ENCODE peak calls at places on chromosomes 7 and 10, in four cellular contexts. Z is CD8-positive, alpha-beta T cell; C is SJCRH30; A is Panc1. W is an unnamed sample. For H3K4me1 and H3K9me3, the result is how much of the 10 kb centered on the place peaks cover.

GRCh38 chr7:73606801-73607691 is 17.3 kb downstream of the MLXIPL start:
- DNase-seq in C (peak), A (no peak), Z (peak), W (no peak)

GRCh38 chr7:73681031-73681430 is 2.2 kb downstream of the DNAJC30 start:
- DNase-seq in Z (no peak), C (no peak), A (no peak), W (no peak)

GRCh38 chr7:55593172-55593514 is 20.8 kb upstream of the VOPP1 start:
- DNase-seq in C (no peak), Z (no peak), A (no peak), W (no peak)

GRCh38 chr10:103912759-103913158 is 5.2 kb downstream of the STN1 start:
- DNase-seq in Z (no peak), A (no peak), C (no peak), W (no peak)

GRCh38 chr7:610531-611280 is 91.1 kb upstream of the PDGFA start:
- DNase-seq in A (no peak), Z (no peak), C (no peak), W (no peak)

GRCh38 chr10:48199580-48200377 is 74.7 kb downstream of the FRMPD2 start:
- DNase-seq in Z (no peak), C (peak), A (no peak), W (no peak)

GRCh38 chr7:36175872-36176271 is 22.8 kb downstream of the EEPD1 start:
- DNase-seq in C (no peak), Z (no peak), A (no peak), W (no peak)

GRCh38 chr10:104580321-104580720 is 60.8 kb upstream of the SORCS3 start:
- DNase-seq in A (no peak), Z (no peak), C (no peak), W (no peak)

GRCh38 chr10:13769926-13770325 is 183.2 kb downstream of the PRPF18 start:
- DNase-seq in Z (no peak), A (no peak), C (no peak), W (no peak)

GRCh38 chr10:116809528-116810500 is 39.5 kb upstream of the ENO4 start:
- DNase-seq in Z (no peak), A (no peak), C (no peak), W (no peak)

GRCh38 chr7:130095812-130096211 is 25.5 kb downstream of the KLHDC10 start:
- DNase-seq in A (no peak), C (no peak), Z (no peak), W (no peak)

GRCh38 chr7:73749931-73750776 is 11.6 kb upstream of the ABHD11 start:
- DNase-seq in A (no peak), C (no peak), Z (no peak), W (no peak)

GRCh38 chr7:112129655-112130323 is 76.4 kb downstream of the DOCK4 start:
- DNase-seq in C (no peak), A (no peak), Z (no peak), W (no peak)

GRCh38 chr10:103751696-103752287 is 103.6 kb downstream of the SH3PXD2A start:
- DNase-seq in Z (no peak), C (no peak), A (no peak), W (no peak)

GRCh38 chr10:10477859-10478258 is 539.8 kb upstream of the CELF2 start:
- DNase-seq in A (no peak), C (peak), Z (no peak), W (no peak)

GRCh38 chr7:82443044-82443800 is at the start of gene CACNA2D1:
- DNase-seq in Z (no peak), C (peak), A (peak), W (no peak)

GRCh38 chr10:7945025-7945424 is 109.5 kb upstream of the GATA3 start:
- DNase-seq in A (no peak), C (no peak), Z (no peak), W (no peak)

GRCh38 chr7:93060025-93060424 is 57.8 kb downstream of the SAMD9 start:
- DNase-seq in A (no peak), C (no peak), Z (no peak), W (no peak)

GRCh38 chr10:33801705-33802104 is 467.2 kb upstream of the NRP1 start:
- DNase-seq in C (peak), Z (no peak), A (peak), W (no peak)

GRCh38 chr7:21200513-21200912 is 227.4 kb upstream of the SP4 start:
- DNase-seq in A (no peak), C (no peak), Z (no peak), W (no peak)

GRCh38 chr10:122658356-122659049 is 41.1 kb downstream of the C10orf120 start:
- DNase-seq in C (no peak), Z (no peak), A (no peak), W (no peak)

GRCh38 chr7:70744414-70744942 is 387.5 kb upstream of the GALNT17 start:
- DNase-seq in Z (no peak), A (no peak), C (no peak), W (no peak)

GRCh38 chr7:39948375-39948774 is 1.7 kb upstream of the CDK13 start:
- DNase-seq in C (peak), Z (no peak), A (no peak), W (no peak)

GRCh38 chr7:151425670-151426075 is 14.3 kb downstream of the CRYGN start:
- DNase-seq in A (no peak), C (peak), Z (no peak), W (no peak)

GRCh38 chr7:317643-318405 is 27.9 kb downstream of the FOXL3 start:
- DNase-seq in Z (no peak), C (no peak), A (no peak), W (no peak)

GRCh38 chr10:69388488-69388887 is 28.2 kb downstream of the TACR2 start:
- DNase-seq in A (no peak), C (no peak), Z (no peak), W (no peak)
- H3K4me1 ChIP-seq in A (under half), C (under half), Z (under half), W (under half)

GRCh38 chr10:27457261-27457945 is 46.7 kb upstream of the RAB18 start:
- DNase-seq in C (no peak), A (no peak), Z (no peak), W (no peak)

GRCh38 chr10:27457966-27458365 is 46.1 kb upstream of the RAB18 start:
- DNase-seq in C (no peak), A (no peak), Z (no peak), W (no peak)

GRCh38 chr10:27464993-27465392 is 39.1 kb upstream of the RAB18 start:
- DNase-seq in C (no peak), A (no peak), Z (no peak), W (no peak)

DNA sequence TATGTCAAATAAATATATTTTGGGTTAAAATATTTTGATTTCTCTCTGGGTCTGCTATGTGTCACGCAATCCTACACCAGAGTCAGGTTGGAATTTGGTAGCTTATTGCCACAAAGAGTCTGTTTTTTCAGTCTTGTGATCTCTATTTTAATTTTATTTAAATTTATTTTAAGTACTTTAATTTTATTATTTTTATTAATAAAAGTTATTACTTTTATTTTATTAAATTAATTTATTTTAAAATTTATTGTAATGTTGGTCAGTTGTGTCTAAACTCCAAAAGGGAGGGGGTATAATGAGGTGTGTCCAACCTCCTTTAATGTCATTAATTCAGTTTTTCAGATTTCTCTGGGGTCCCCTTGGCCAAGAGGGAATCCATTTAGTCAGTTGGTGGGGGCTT is 42.8 kb upstream of the RAB18 start:
- DNase-seq in C (no peak), A (no peak), Z (no peak), W (no peak)
- H3K27ac ChIP-seq in C (no peak), A (no peak), Z (no peak), W (no peak)

DNA sequence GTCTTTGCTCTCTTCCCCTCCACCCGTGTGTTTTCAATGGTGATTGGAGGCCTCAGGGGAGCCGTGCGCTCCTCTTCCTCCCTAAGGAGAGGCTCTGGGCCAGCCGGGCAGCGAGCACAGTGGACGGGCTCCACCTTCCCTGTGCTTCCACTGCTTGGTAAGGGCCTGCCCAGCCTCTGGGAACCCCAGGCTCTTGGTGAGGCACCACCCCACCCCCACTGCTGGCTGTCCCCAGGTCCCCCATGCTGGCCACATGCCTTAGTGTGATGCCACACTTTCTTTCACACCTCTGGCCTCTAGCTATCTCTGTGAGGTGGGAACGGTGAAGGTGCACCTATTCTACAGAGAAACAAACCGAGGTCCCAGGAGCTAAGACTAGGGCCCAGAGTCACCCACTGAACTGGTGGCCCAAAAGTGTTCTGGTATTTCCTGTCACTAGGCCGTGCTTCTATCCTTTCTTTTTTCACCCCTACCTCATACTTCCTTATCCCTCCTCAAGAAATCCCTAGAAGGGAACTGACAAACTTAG is 53.3 kb downstream of the UNC5B start:
- DNase-seq in A (no peak), Z (no peak), C (no peak), W (no peak)
- H3K9me3 ChIP-seq in A (under half), Z (under half), C (under half), W (under half)

GRCh38 chr10:124007773-124008145 is 85.6 kb downstream of the CHST15 start:
- DNase-seq in A (no peak), C (no peak), Z (no peak), W (no peak)

GRCh38 chr10:124005991-124006392 is 87.4 kb downstream of the CHST15 start:
- DNase-seq in C (peak), A (no peak), Z (no peak), W (no peak)

GRCh38 chr10:124006526-124006925 is 86.9 kb downstream of the CHST15 start:
- DNase-seq in C (no peak), A (no peak), Z (no peak), W (no peak)

GRCh38 chr10:124008187-124008970 is 85.0 kb downstream of the CHST15 start:
- DNase-seq in Z (no peak), A (no peak), C (no peak), W (no peak)

DNA sequence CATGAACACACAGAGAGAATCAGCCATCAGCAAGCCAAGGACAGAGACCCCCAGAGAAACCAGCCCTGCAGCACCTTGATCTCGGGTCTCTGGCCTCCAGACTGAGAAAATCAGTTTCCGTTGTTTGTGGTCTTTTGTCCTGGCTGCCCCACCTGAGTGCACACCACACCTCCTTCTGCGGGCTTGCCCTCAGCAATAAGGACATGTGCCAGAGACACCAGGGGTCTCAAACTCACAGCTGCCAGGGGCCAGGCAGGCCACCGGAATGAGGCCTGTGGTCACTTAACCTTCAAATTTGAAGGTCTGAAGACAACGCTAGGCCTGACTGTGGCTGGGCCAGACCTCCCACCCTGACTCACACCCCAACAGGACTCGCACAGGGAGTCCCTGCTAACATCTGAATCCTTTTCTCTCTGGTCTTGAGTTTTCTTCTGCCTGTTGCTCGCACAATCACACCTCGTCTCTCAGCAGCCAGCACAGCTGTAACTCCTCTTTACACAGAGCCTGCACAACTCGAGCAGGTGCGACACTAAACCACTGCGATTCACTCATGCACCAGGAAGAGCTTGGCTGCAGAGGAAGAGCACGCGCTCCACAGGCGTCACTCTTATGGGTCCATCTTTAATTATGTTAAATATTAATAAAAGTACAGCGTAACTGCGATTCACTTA is 86.2 kb downstream of the CHST15 start:
- DNase-seq in C (no peak), A (no peak), Z (no peak), W (no peak)
- H3K4me1 ChIP-seq in C (under half), A (under half), Z (under half), W (under half)

GRCh38 chr10:62582804-62583208 is 208.6 kb downstream of the ZNF365 start:
- DNase-seq in Z (no peak), C (peak), A (no peak), W (no peak)
- H3K27ac ChIP-seq in Z (no peak), C (peak), A (no peak), W (no peak)

GRCh38 chr7:157779206-157779605 is 442.4 kb downstream of the DNAJB6 start:
- DNase-seq in A (no peak), C (no peak), Z (no peak), W (no peak)
- H3K9me3 ChIP-seq in A (under half), C (under half), Z (under half), W (under half)

GRCh38 chr10:91196268-91197043 is 24.0 kb upstream of the PCGF5 start:
- DNase-seq in C (no peak), Z (no peak), A (no peak), W (no peak)
- H3K4me1 ChIP-seq in C (under half), Z (under half), A (under half), W (under half)

GRCh38 chr10:31820794-31821369 is 107.7 kb downstream of the ARHGAP12 start:
- DNase-seq in C (no peak), A (no peak), Z (no peak), W (no peak)

GRCh38 chr10:31819393-31819820 is 109.2 kb downstream of the ARHGAP12 start:
- DNase-seq in C (peak), Z (no peak), A (no peak), W (no peak)

GRCh38 chr10:31822150-31822549 is 106.5 kb downstream of the ARHGAP12 start:
- DNase-seq in Z (no peak), C (no peak), A (no peak), W (no peak)

GRCh38 chr10:31822616-31823318 is 105.9 kb downstream of the ARHGAP12 start:
- DNase-seq in Z (no peak), A (no peak), C (no peak), W (no peak)

DNA sequence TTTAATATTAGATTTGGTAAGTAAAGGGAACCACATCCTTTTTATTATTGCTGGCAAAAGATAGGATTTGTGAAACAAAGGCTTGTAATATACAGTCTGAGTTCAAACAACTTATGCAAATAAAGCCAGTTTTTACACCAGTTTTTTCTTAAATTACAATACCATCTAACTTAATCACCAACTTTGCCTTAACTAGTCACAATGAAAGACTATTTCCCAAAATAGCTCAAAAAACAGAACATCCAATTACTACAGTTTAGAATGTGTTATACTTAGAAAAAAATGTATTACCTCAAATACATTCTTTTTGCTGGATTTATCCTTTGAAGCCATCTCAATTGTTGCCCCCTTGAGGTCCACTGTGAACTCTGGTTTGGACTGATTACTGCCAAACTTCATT is 108.5 kb downstream of the ARHGAP12 start:
- DNase-seq in C (no peak), Z (no peak), A (no peak), W (no peak)
- H3K27ac ChIP-seq in C (peak), Z (no peak), A (no peak), W (no peak)

GRCh38 chr7:157579425-157579824 is 242.6 kb downstream of the DNAJB6 start:
- DNase-seq in C (no peak), Z (no peak), A (no peak), W (no peak)
- H3K9me3 ChIP-seq in C (under half), Z (under half), A (under half), W (under half)

W was measured in iPS DF 6.9.